ENCODE peak calls at places on chromosomes 7 and 10, in ten cellular contexts. G is K562, A is prostate gland, U is HCT116, V is spleen, P is esophagus muscularis mucosa, X is sigmoid colon, D is H1, Z is breast epithelium, C is stomach. O is an unnamed sample.

GRCh38 chr10:78925275-78925674 is 143.5 kb upstream of the ZMIZ1 start:
- DNase-seq in D (no peak), C (no peak), G (no peak), X (no peak), A (no peak), P (no peak), Z (no peak), U (no peak), V (peak; percentile 54), O (no peak)

GRCh38 chr7:106418526-106418925 is 133.7 kb upstream of the NAMPT start:
- DNase-seq in P (no peak), C (no peak), Z (no peak), V (no peak), X (no peak), G (no peak), D (no peak), A (no peak), U (no peak), O (no peak)

GRCh38 chr10:48564466-48565150 is 40.3 kb downstream of the ARHGAP22 start:
- DNase-seq in D (no peak), U (no peak), X (no peak), A (no peak), C (no peak), P (no peak), V (no peak), G (no peak), Z (no peak), O (no peak)

GRCh38 chr7:112770051-112770450 is 20.1 kb downstream of the TMEM168 start:
- DNase-seq in V (no peak), P (no peak), Z (peak; percentile 72), C (no peak), D (no peak), A (peak; percentile 81), G (no peak), X (no peak), U (no peak), O (no peak)

GRCh38 chr10:35735412-35735811 is 93.3 kb upstream of the FZD8 start:
- DNase-seq in U (no peak), Z (no peak), P (peak; percentile 64), D (no peak), G (no peak), C (no peak), X (no peak), V (no peak), A (no peak), O (no peak)

GRCh38 chr10:106435081-106435480 is 729.4 kb downstream of the SORCS1 start:
- DNase-seq in X (no peak), G (no peak), A (no peak), V (no peak), C (no peak), U (no peak), Z (no peak), P (no peak), D (no peak), O (no peak)

GRCh38 chr10:121788717-121789116 is 139.1 kb downstream of the ATE1 start:
- DNase-seq in P (no peak), A (no peak), C (no peak), D (no peak), X (no peak), G (no peak), Z (no peak), U (no peak), V (no peak), O (no peak)

GRCh38 chr10:129467346-129468119 is 492 bp downstream of the MGMT start:
- DNase-seq in P (peak; percentile 84), A (no peak), U (no peak), D (no peak), V (no peak), C (no peak), X (peak; percentile 71), G (no peak), Z (no peak), O (no peak)

GRCh38 chr10:24722676-24723385 is 856 bp downstream of the ARHGAP21 start:
- DNase-seq in C (peak; percentile 68), V (peak; percentile 84), G (peak; percentile 59), P (no peak), X (peak; percentile 72), Z (no peak), A (peak; percentile 25), D (no peak), U (no peak), O (peak; percentile 91)

GRCh38 chr7:130409067-130409721 is 28.9 kb downstream of the CPA1 start:
- DNase-seq in Z (no peak), P (no peak), C (no peak), X (no peak), D (no peak), G (no peak), U (no peak), V (no peak), A (no peak), O (no peak)

GRCh38 chr7:93228302-93228701 is 2.0 kb upstream of the HEPACAM2 start:
- DNase-seq in Z (no peak), X (no peak), U (peak; percentile 50), C (no peak), V (no peak), A (peak; percentile 40), D (no peak), P (no peak), G (peak; percentile 73), O (no peak)

GRCh38 chr7:98119257-98119918 is 12.7 kb downstream of the LMTK2 start:
- DNase-seq in U (no peak), V (no peak), D (no peak), X (no peak), A (no peak), Z (no peak), P (no peak), G (no peak), C (no peak), O (no peak)

GRCh38 chr7:45979275-45980180 is 58.5 kb upstream of the IGFBP3 start:
- DNase-seq in V (no peak), X (no peak), A (no peak), D (no peak), C (no peak), G (no peak), U (no peak), Z (no peak), P (peak; percentile 74), O (no peak)

GRCh38 chr7:29806793-29807178 is 478 bp downstream of the WIPF3 start:
- DNase-seq in C (no peak), X (no peak), P (peak; percentile 37), A (no peak), Z (no peak), G (peak; percentile 63), D (no peak), V (no peak), U (no peak), O (no peak)
- TF ChIP-seq POLR2AphosphoS5 in C (no peak), X (no peak), P (no peak), A (no peak), Z (no peak), G (no peak), D (no peak), V (no peak), U (no peak), O (no peak)

DNA sequence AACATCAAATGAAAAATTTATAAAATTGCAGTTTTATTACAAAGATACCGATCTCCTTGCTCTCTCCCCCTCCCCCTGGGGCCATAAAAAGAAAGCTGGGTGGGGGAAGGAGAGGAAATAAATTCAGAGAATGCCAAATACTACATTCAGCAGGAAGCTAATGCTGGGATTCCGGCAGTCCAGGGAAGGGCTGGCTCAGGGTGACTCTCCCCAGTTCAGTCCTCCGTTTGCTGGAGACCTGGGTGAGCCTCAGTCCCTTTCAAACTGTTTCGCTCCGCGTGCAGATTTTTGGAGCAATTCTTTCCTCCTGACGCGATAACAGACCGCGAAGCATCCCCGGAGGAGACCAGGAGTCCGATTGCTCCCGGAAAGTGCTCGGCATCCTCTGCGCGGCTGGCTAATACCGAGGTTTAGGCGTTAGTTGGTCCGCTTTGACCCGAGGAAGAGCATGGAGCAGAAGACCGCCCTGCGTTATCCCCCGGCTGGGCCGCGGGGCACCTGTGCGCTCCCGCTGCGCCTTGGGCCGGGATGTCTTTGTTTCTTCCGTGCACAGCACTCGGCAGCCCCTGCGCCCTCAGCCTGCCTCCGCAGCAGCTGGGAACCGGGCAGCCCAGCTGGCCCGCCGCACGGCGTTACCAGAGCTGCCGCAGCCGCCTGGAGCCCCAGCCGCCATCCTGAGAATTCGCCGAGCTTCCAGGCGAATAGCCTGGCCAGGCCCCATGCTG is 3.9 kb upstream of the HOXA2 start:
- DNase-seq in C (no peak), V (no peak), X (peak; percentile 74), Z (no peak), U (no peak), P (no peak), D (no peak), A (no peak), G (no peak), O (peak; percentile 87)
- TF ChIP-seq POLR2A in C (no peak), V (no peak), X (no peak), Z (no peak), U (no peak), P (peak; percentile 30), D (no peak), A (no peak), G (no peak), O (no peak)

GRCh38 chr7:151556592-151556991 is 36.9 kb upstream of the RHEB start:
- DNase-seq in V (no peak), U (no peak), D (no peak), Z (no peak), A (no peak), P (no peak), C (no peak), X (no peak), G (no peak), O (no peak)

GRCh38 chr7:151550601-151551286 is 31.0 kb upstream of the RHEB start:
- DNase-seq in P (no peak), V (no peak), A (no peak), D (no peak), Z (no peak), G (peak; percentile 12), X (no peak), U (no peak), C (peak; percentile 48), O (no peak)

GRCh38 chr7:151551820-151552219 is 32.1 kb upstream of the RHEB start:
- DNase-seq in P (no peak), D (no peak), C (no peak), A (no peak), X (no peak), U (no peak), G (no peak), Z (no peak), V (no peak), O (no peak)

GRCh38 chr7:151552352-151553028 is 32.8 kb upstream of the RHEB start:
- DNase-seq in G (no peak), U (no peak), D (no peak), Z (peak; percentile 76), X (peak; percentile 84), A (peak; percentile 89), V (no peak), P (peak; percentile 91), C (peak; percentile 70), O (peak; percentile 79)

DNA sequence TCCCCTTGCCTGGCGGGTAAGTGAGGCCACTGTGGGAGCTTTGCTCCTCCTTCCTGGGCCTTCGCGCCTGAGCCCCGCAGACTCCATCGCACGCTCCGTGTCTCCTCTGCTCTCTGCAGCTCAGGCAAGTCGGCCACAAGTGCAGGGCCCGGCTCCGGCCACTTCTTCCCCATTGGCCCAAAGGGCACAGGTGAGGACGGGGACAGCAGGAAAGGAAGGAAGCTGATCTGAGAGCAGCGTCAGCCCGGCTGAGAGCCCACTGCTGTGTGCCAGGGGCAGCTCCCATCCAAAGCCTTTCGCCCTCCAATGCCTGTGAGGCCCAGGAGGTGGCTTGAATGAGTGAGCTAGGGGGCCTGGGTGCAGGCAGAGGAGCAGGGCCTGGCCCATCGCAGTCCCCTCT is 33.7 kb upstream of the RHEB start:
- DNase-seq in C (no peak), G (no peak), U (no peak), V (no peak), A (no peak), Z (no peak), D (no peak), P (no peak), X (no peak), O (no peak)
- H3K27ac ChIP-seq in C (no peak overlapping the region), G (no peak overlapping the region), U (no peak overlapping the region), V (no peak overlapping the region), A (peak overlapping the region; percentile 55), Z (peak overlapping the region; percentile 75), D (no peak overlapping the region), P (no peak overlapping the region), X (peak overlapping the region; percentile 57), O (no peak overlapping the region)

GRCh38 chr7:738241-738640 is 11.2 kb upstream of the PRKAR1B start:
- DNase-seq in D (no peak), U (no peak), P (no peak), A (no peak), C (no peak), Z (no peak), G (no peak), X (no peak), V (no peak), O (no peak)
- TF ChIP-seq POLR2AphosphoS5 in D (no peak), U (no peak), P (no peak), A (no peak), C (no peak), Z (no peak), G (no peak), X (no peak), V (no peak), O (no peak)